ENCODE peak calls at places on chromosomes 16 and 17, in seven cellular contexts. J is sciatic nerve; Y is stimulated activated CD4-positive, alpha-beta T cell treated with anti-CD3 and anti-CD28 coated beads, Interleukin-1b, Interleukin-23, amount 100 ng/mL, for 1 hour; M is fibroblast of the aortic adventitia; O is AG09319; T is occipital lobe; L is Panc1. U is an unnamed sample.

GRCh38 chr16:85359147-85359822 is 247.0 kb upstream of the CIBAR2 start:
- DNase-seq in J (no peak), Y (no peak), M (peak; percentile 72), O (no peak), T (no peak), L (no peak), U (no peak)

GRCh38 chr16:31568577-31569359 is 41.1 kb downstream of the AHSP start:
- DNase-seq in J (no peak), Y (no peak), M (no peak), O (no peak), T (no peak), L (no peak), U (no peak)

GRCh38 chr17:75031972-75032895 is 14.5 kb downstream of the ATP5PD start:
- DNase-seq in J (peak; percentile 85), Y (no peak), M (peak; percentile 83), O (no peak), T (peak; percentile 86), L (peak; percentile 50), U (no peak)

GRCh38 chr17:14374268-14374667 is 73.4 kb downstream of the HS3ST3B1 start:
- DNase-seq in J (no peak), Y (no peak), M (no peak), O (no peak), T (no peak), L (no peak), U (no peak)

GRCh38 chr17:71349908-71350600 is 770.8 kb upstream of the SOX9 start:
- DNase-seq in J (no peak), Y (no peak), M (no peak), O (no peak), T (no peak), L (no peak), U (no peak)

GRCh38 chr16:21597571-21598030 is 1.8 kb upstream of the METTL9 start:
- DNase-seq in J (no peak), Y (no peak), M (no peak), O (no peak), T (no peak), L (no peak), U (no peak)

GRCh38 chr16:85370881-85371651 is 242.1 kb upstream of the GSE1 start:
- DNase-seq in J (peak; percentile 79), Y (no peak), M (peak; percentile 56), O (no peak), T (no peak), L (no peak), U (no peak)

GRCh38 chr17:2854662-2855061 is 58.4 kb downstream of the RAP1GAP2 start:
- DNase-seq in J (no peak), Y (no peak), M (no peak), O (no peak), T (no peak), L (no peak), U (no peak)

GRCh38 chr17:16013943-16014407 is 14.4 kb downstream of the TTC19 start:
- DNase-seq in J (no peak), Y (no peak), M (peak; percentile 82), O (no peak), T (no peak), L (peak; percentile 81), U (no peak)

GRCh38 chr16:67922221-67922620 is 9.4 kb downstream of the CTRL start:
- DNase-seq in J (no peak), Y (no peak), M (no peak), O (no peak), T (no peak), L (no peak), U (no peak)

GRCh38 chr16:28163699-28164584 is 47.8 kb downstream of the XPO6 start:
- DNase-seq in J (no peak), Y (no peak), M (peak; percentile 98), O (peak; percentile 57), T (no peak), L (no peak), U (no peak)

GRCh38 chr17:3046753-3047152 is 16.7 kb downstream of the OR1D5 start:
- DNase-seq in J (no peak), Y (no peak), M (no peak), O (no peak), T (no peak), L (no peak), U (no peak)

GRCh38 chr17:42307362-42307927 is 19.1 kb downstream of the STAT5A start:
- DNase-seq in J (no peak), Y (no peak), M (no peak), O (no peak), T (no peak), L (no peak), U (no peak)

GRCh38 chr16:69039333-69039941 is 66.0 kb upstream of the HAS3 start:
- DNase-seq in J (no peak), Y (no peak), M (no peak), O (no peak), T (no peak), L (no peak), U (no peak)

GRCh38 chr16:12794486-12795399 is 8.9 kb downstream of the CPPED1 start:
- DNase-seq in J (no peak), Y (no peak), M (peak; percentile 64), O (no peak), T (no peak), L (no peak), U (no peak)

GRCh38 chr16:53043986-53044571 is 8.6 kb downstream of the CHD9NB start:
- DNase-seq in J (no peak), Y (no peak), M (no peak), O (no peak), T (no peak), L (no peak), U (no peak)

GRCh38 chr17:42849451-42850157 is 1.4 kb upstream of the AOC3 start:
- DNase-seq in J (peak; percentile 60), Y (no peak), M (no peak), O (no peak), T (no peak), L (no peak), U (no peak)

GRCh38 chr17:3613139-3613538 is 3.9 kb upstream of the TRPV1 start:
- DNase-seq in J (no peak), Y (no peak), M (no peak), O (no peak), T (no peak), L (no peak), U (no peak)

GRCh38 chr17:21213491-21214014 is 408 bp downstream of the TMEM11 start:
- DNase-seq in J (no peak), Y (no peak), M (no peak), O (no peak), T (no peak), L (no peak), U (no peak)

GRCh38 chr17:1762233-1762905 is 509 bp downstream of the SERPINF1 start:
- DNase-seq in J (no peak), Y (no peak), M (peak; percentile 84), O (no peak), T (no peak), L (no peak), U (no peak)

GRCh38 chr16:48497932-48498760 is 111.8 kb downstream of the N4BP1 start:
- DNase-seq in J (no peak), Y (no peak), M (no peak), O (no peak), T (no peak), L (no peak), U (no peak)

GRCh38 chr16:82888616-82889015 is 261.8 kb downstream of the CDH13 start:
- DNase-seq in J (no peak), Y (no peak), M (peak; percentile 77), O (peak; percentile 67), T (no peak), L (no peak), U (no peak)

GRCh38 chr17:51819341-51819740 is 339.2 kb downstream of the CA10 start:
- DNase-seq in J (no peak), Y (no peak), M (no peak), O (no peak), T (no peak), L (no peak), U (no peak)

GRCh38 chr16:83967091-83967490 is 953 bp upstream of the NECAB2 start:
- DNase-seq in J (no peak), Y (no peak), M (no peak), O (no peak), T (no peak), L (no peak), U (no peak)

GRCh38 chr16:30997887-30998711 is 12.3 kb downstream of the STX1B start:
- DNase-seq in J (no peak), Y (no peak), M (peak; percentile 68), O (peak; percentile 45), T (no peak), L (no peak), U (no peak)

GRCh38 chr17:73352261-73352660 is 40.5 kb upstream of the CDC42EP4 start:
- DNase-seq in J (no peak), Y (no peak), M (no peak), O (no peak), T (no peak), L (no peak), U (no peak)

GRCh38 chr17:74670329-74670728 is 42.4 kb downstream of the CD300LF start:
- DNase-seq in J (no peak), Y (no peak), M (no peak), O (no peak), T (no peak), L (no peak), U (no peak)

GRCh38 chr17:58702045-58702476 is 9.7 kb downstream of the RAD51C start:
- DNase-seq in J (no peak), Y (no peak), M (no peak), O (no peak), T (no peak), L (no peak), U (no peak)

GRCh38 chr17:32341141-32341856 is 674 bp downstream of the C17orf75 start:
- DNase-seq in J (no peak), Y (no peak), M (no peak), O (no peak), T (no peak), L (no peak), U (no peak)

GRCh38 chr17:43768382-43768781 is 9.8 kb upstream of the SOST start:
- DNase-seq in J (no peak), Y (no peak), M (no peak), O (no peak), T (no peak), L (no peak), U (no peak)

GRCh38 chr16:53922805-53923645 is 219.1 kb downstream of the FTO start:
- DNase-seq in J (no peak), Y (no peak), M (no peak), O (no peak), T (no peak), L (no peak), U (no peak)

GRCh38 chr16:17359778-17360177 is 111.0 kb downstream of the XYLT1 start:
- DNase-seq in J (no peak), Y (no peak), M (peak; percentile 48), O (no peak), T (no peak), L (no peak), U (no peak)

GRCh38 chr16:56565023-56565477 is at the start of gene MT4:
- DNase-seq in J (no peak), Y (no peak), M (no peak), O (no peak), T (no peak), L (no peak), U (no peak)

GRCh38 chr16:57411362-57411976 is 6.9 kb downstream of the CCL17 start:
- DNase-seq in J (no peak), Y (no peak), M (no peak), O (no peak), T (no peak), L (no peak), U (no peak)

GRCh38 chr17:50585346-50585745 is 24.8 kb downstream of the CACNA1G start:
- DNase-seq in J (no peak), Y (no peak), M (no peak), O (no peak), T (no peak), L (no peak), U (no peak)

GRCh38 chr16:12228607-12229499 is 252.3 kb downstream of the SNX29 start:
- DNase-seq in J (peak; percentile 68), Y (no peak), M (peak; percentile 72), O (peak; percentile 75), T (peak; percentile 11), L (peak; percentile 25), U (no peak)